ENCODE peak calls at places on chromosomes 3 and 15, in four cellular contexts. One of them, this sample, is unnamed.

GRCh38 chr15:60591491-60592385 is 112.8 kb upstream of the ICE2 start:
- DNase-seq in A549: peak
- DNase-seq in K562: no peak
- DNase-seq in H1: peak
- DNase-seq in this sample: no peak

GRCh38 chr15:70196314-70197291 is 98.9 kb upstream of the TLE3 start:
- DNase-seq in A549: no peak
- DNase-seq in K562: no peak
- DNase-seq in H1: peak
- DNase-seq in this sample: peak

GRCh38 chr15:81856627-81857026 is 189.2 kb downstream of the MEX3B start:
- DNase-seq in A549: no peak
- DNase-seq in K562: no peak
- DNase-seq in H1: no peak
- DNase-seq in this sample: no peak

GRCh38 chr3:71219744-71220638 is 363.5 kb downstream of the FOXP1 start:
- DNase-seq in A549: no peak
- DNase-seq in K562: no peak
- DNase-seq in H1: no peak
- DNase-seq in this sample: peak

GRCh38 chr3:27675287-27675686 is 46.8 kb downstream of the EOMES start:
- DNase-seq in A549: no peak
- DNase-seq in K562: no peak
- DNase-seq in H1: no peak
- DNase-seq in this sample: no peak

GRCh38 chr15:98518823-98519561 is 129.3 kb upstream of the IGF1R start:
- DNase-seq in A549: peak
- DNase-seq in K562: peak
- DNase-seq in H1: peak
- DNase-seq in this sample: peak

GRCh38 chr3:72412557-72412956 is 435.7 kb downstream of the SHQ1 start:
- DNase-seq in A549: no peak
- DNase-seq in K562: no peak
- DNase-seq in H1: no peak
- DNase-seq in this sample: no peak

GRCh38 chr3:60403866-60404265 is 847.4 kb downstream of the FHIT start:
- DNase-seq in A549: no peak
- DNase-seq in K562: no peak
- DNase-seq in H1: no peak
- DNase-seq in this sample: no peak

GRCh38 chr3:42189071-42189470 is 76.9 kb downstream of the CCK start:
- DNase-seq in A549: no peak
- DNase-seq in K562: no peak
- DNase-seq in H1: no peak
- DNase-seq in this sample: no peak

GRCh38 chr3:187040637-187041361 is 98.5 kb downstream of the RPL39L start:
- DNase-seq in A549: peak
- DNase-seq in K562: no peak
- DNase-seq in H1: no peak
- DNase-seq in this sample: peak

GRCh38 chr3:127652246-127652995 is 20.3 kb upstream of the ABTB1 start:
- DNase-seq in A549: peak
- DNase-seq in K562: peak
- DNase-seq in H1: peak
- DNase-seq in this sample: peak

GRCh38 chr3:133917144-133917543 is 21.5 kb upstream of the RAB6B start:
- DNase-seq in A549: no peak
- DNase-seq in K562: no peak
- DNase-seq in H1: no peak
- DNase-seq in this sample: no peak

GRCh38 chr15:70020229-70020628 is 77.5 kb downstream of the TLE3 start:
- DNase-seq in A549: no peak
- DNase-seq in K562: no peak
- DNase-seq in H1: no peak
- DNase-seq in this sample: no peak

GRCh38 chr15:49876401-49877038 is 242.5 kb downstream of the ATP8B4 start:
- DNase-seq in A549: peak
- DNase-seq in K562: no peak
- DNase-seq in H1: peak
- DNase-seq in this sample: no peak

GRCh38 chr15:72790302-72790955 is 6.9 kb upstream of the ADPGK start:
- DNase-seq in A549: no peak
- DNase-seq in K562: no peak
- DNase-seq in H1: no peak
- DNase-seq in this sample: no peak

GRCh38 chr15:48800811-48801460 is 9.9 kb downstream of the CEP152 start:
- DNase-seq in A549: peak
- DNase-seq in K562: no peak
- DNase-seq in H1: no peak
- DNase-seq in this sample: peak

GRCh38 chr3:122665226-122665786 is 15.3 kb upstream of the PARP14 start:
- DNase-seq in A549: no peak
- DNase-seq in K562: no peak
- DNase-seq in H1: no peak
- DNase-seq in this sample: no peak

GRCh38 chr3:122661633-122662032 is 19.0 kb upstream of the PARP14 start:
- DNase-seq in A549: no peak
- DNase-seq in K562: no peak
- DNase-seq in H1: no peak
- DNase-seq in this sample: no peak

DNA sequence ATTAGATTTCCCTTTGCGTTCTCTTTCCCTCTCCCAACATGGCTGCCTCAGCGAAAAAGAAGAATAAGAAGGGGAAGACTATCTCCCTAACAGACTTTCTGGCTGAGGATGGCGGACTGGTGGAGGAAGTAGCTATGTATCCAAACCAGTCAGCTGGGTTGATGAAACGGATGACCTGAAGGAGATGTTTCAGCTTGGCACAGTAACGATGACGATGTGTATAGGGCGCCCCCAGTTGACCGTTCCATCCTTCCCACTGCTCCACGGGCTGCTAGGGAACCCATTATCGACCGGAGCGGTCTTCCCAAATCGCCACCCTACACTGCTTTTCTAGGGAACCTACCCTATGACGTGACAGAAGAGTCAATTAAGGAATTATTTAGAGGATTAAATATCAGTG is 20.1 kb upstream of the PARP14 start:
- DNase-seq in A549: peak
- DNase-seq in K562: no peak
- DNase-seq in H1: peak
- DNase-seq in this sample: peak
- TF ChIP-seq RNF2 in A549: no peak
- TF ChIP-seq RNF2 in K562: no peak
- TF ChIP-seq RNF2 in H1: no peak
- TF ChIP-seq RNF2 in this sample: no peak

GRCh38 chr15:96359772-96360498 is 29.4 kb downstream of the NR2F2 start:
- DNase-seq in A549: no peak
- DNase-seq in K562: no peak
- DNase-seq in H1: peak
- DNase-seq in this sample: no peak
- TF ChIP-seq RNF2 in A549: no peak
- TF ChIP-seq RNF2 in K562: no peak
- TF ChIP-seq RNF2 in H1: peak
- TF ChIP-seq RNF2 in this sample: no peak

GRCh38 chr15:33069161-33069560 is 125.4 kb downstream of the FMN1 start:
- DNase-seq in A549: no peak
- DNase-seq in K562: no peak
- DNase-seq in H1: no peak
- DNase-seq in this sample: no peak
- TF ChIP-seq RNF2 in A549: no peak
- TF ChIP-seq RNF2 in K562: no peak
- TF ChIP-seq RNF2 in H1: no peak
- TF ChIP-seq RNF2 in this sample: no peak

GRCh38 chr3:126126292-126126691 is 42.4 kb upstream of the SLC41A3 start:
- DNase-seq in A549: no peak
- DNase-seq in K562: no peak
- DNase-seq in H1: peak
- DNase-seq in this sample: no peak
- TF ChIP-seq RNF2 in A549: no peak
- TF ChIP-seq RNF2 in K562: no peak
- TF ChIP-seq RNF2 in H1: no peak
- TF ChIP-seq RNF2 in this sample: no peak

GRCh38 chr15:77819841-77820728 is 187.4 kb upstream of the LINGO1 start:
- DNase-seq in A549: peak
- DNase-seq in K562: peak
- DNase-seq in H1: peak
- DNase-seq in this sample: peak
- TF ChIP-seq RNF2 in A549: no peak
- TF ChIP-seq RNF2 in K562: no peak
- TF ChIP-seq RNF2 in H1: no peak
- TF ChIP-seq RNF2 in this sample: no peak

GRCh38 chr3:69290430-69290829 is 95.5 kb downstream of the FRMD4B start:
- DNase-seq in A549: no peak
- DNase-seq in K562: no peak
- DNase-seq in H1: no peak
- DNase-seq in this sample: no peak

GRCh38 chr3:69292959-69293574 is 92.8 kb downstream of the FRMD4B start:
- DNase-seq in A549: no peak
- DNase-seq in K562: no peak
- DNase-seq in H1: no peak
- DNase-seq in this sample: no peak

GRCh38 chr3:69292185-69292584 is 93.7 kb downstream of the FRMD4B start:
- DNase-seq in A549: no peak
- DNase-seq in K562: no peak
- DNase-seq in H1: no peak
- DNase-seq in this sample: no peak

GRCh38 chr3:69288161-69288895 is 97.6 kb downstream of the FRMD4B start:
- DNase-seq in A549: no peak
- DNase-seq in K562: no peak
- DNase-seq in H1: peak
- DNase-seq in this sample: no peak

DNA sequence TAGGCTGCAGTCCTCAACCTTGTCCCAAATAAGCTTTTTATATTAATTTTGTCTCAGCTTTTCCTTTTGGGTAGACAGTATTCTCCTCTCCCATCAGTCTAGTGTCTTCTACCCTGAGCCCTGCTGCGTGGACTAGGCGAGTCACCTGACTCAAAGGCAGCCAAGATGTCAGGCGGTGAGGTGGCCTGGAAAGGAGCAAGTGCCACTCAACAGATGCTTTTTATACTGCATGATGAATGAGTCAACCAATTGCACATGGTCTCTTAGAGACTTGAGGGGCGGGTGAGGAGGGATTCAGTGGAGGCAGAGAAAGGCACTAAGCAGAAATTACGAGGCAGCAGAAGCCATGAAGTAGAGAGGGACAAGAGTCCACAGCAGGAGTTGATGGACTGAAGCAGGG is 95.9 kb downstream of the FRMD4B start:
- DNase-seq in A549: no peak
- DNase-seq in K562: no peak
- DNase-seq in H1: no peak
- DNase-seq in this sample: no peak
- TF ChIP-seq RNF2 in A549: no peak
- TF ChIP-seq RNF2 in K562: no peak
- TF ChIP-seq RNF2 in H1: no peak
- TF ChIP-seq RNF2 in this sample: no peak

DNA sequence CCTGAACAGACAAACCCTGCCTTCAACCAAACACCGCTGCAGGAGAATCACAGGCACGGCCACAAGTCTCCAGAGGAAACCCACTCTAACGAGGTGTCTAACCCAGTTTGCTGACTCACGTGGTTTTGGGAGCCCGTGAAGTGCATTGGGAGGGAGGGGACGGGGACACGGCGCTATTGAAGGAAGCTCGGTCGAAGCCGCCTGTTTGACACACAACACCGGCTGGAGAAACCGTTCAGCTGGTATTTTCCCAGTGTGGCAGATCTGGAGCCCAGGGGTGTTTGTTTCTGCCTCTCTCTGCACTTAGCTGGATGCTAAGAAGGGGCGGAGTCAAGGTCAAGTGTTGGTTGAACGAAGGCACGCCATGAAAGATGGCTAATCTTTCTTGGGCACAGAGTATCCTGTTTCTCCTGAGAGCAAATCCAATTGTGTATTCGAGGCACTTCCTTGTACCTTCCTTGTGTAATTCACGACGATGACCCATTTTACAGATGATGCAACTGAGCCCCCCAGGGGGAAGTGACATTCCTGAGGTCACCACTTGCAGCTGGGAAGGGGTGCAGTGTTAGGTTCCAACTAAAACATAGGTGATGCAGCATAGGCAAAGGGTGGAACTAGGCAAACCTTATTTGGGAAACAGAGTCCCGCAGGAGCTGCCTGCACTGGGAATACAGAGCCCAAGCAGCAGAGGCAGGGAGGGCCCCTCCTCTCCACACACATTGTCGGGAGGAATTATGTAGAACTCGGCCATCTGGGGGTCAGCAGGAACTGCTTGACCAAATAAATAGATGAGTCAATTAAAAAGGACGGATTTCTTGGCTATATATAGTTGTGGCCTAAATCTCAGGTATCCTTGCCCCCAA is 22.5 kb downstream of the SLC6A6 start:
- DNase-seq in A549: no peak
- DNase-seq in K562: peak
- DNase-seq in H1: no peak
- DNase-seq in this sample: no peak
- TF ChIP-seq RNF2 in A549: no peak
- TF ChIP-seq RNF2 in K562: no peak
- TF ChIP-seq RNF2 in H1: no peak
- TF ChIP-seq RNF2 in this sample: no peak

DNA sequence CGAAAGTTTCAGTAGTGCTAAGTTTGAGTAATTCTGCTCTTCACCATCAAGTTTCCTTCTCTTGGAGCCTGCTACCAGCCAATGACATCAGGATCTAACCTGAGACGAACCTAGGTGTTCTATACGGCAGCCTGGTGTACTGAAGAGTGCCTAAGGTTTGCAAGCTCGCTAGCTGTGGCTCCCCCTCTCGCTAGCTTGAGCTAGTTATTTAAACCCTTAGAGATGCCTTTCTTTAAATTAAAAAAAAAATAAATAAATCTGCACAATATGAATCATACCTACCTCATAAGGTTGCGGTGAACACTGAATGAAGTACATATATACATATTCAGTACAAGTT is 1.4 kb upstream of the COL8A1 start:
- DNase-seq in A549: no peak
- DNase-seq in K562: no peak
- DNase-seq in H1: no peak
- DNase-seq in this sample: no peak
- TF ChIP-seq RNF2 in A549: no peak
- TF ChIP-seq RNF2 in K562: no peak
- TF ChIP-seq RNF2 in H1: no peak
- TF ChIP-seq RNF2 in this sample: no peak

GRCh38 chr3:141096981-141097380 is 45.8 kb downstream of the SPSB4 start:
- DNase-seq in A549: no peak
- DNase-seq in K562: no peak
- DNase-seq in H1: no peak
- DNase-seq in this sample: no peak
- TF ChIP-seq RNF2 in A549: no peak
- TF ChIP-seq RNF2 in K562: no peak
- TF ChIP-seq RNF2 in H1: no peak
- TF ChIP-seq RNF2 in this sample: no peak

GRCh38 chr3:106748471-106748870 is 628.8 kb upstream of the CCDC54 start:
- DNase-seq in A549: no peak
- DNase-seq in K562: no peak
- DNase-seq in H1: no peak
- DNase-seq in this sample: no peak
- TF ChIP-seq RNF2 in A549: no peak
- TF ChIP-seq RNF2 in K562: no peak
- TF ChIP-seq RNF2 in H1: no peak
- TF ChIP-seq RNF2 in this sample: no peak